ENCODE peak calls at places on chromosomes 3 and 15, in four cellular contexts. M is body of pancreas, U is neural crest cell, D is activated B cell treated with CpG ODN at 0.5 μM for 24 hours. K is an unnamed sample.

GRCh38 chr3:157081681-157082210 is 78.2 kb downstream of the CCNL1 start:
- DNase-seq in M (peak), U (peak), D (peak), K (peak)

GRCh38 chr3:190318666-190319065 is 3.6 kb downstream of the CLDN1 start:
- DNase-seq in M (no peak), U (no peak), D (no peak), K (no peak)

GRCh38 chr3:150640256-150640655 is 37.1 kb downstream of the SELENOT start:
- DNase-seq in M (no peak), U (no peak), D (no peak), K (no peak)

GRCh38 chr3:108438542-108438941 is 71.9 kb downstream of the MYH15 start:
- DNase-seq in M (no peak), U (no peak), D (no peak), K (no peak)

GRCh38 chr3:17753271-17753992 is 11.0 kb upstream of the TBC1D5 start:
- DNase-seq in M (no peak), U (no peak), D (no peak), K (no peak)

GRCh38 chr15:60379466-60380274 is 18.1 kb downstream of the ANXA2 start:
- DNase-seq in M (no peak), U (no peak), D (no peak), K (no peak)

GRCh38 chr15:97026781-97027180 is 696.3 kb downstream of the NR2F2 start:
- DNase-seq in M (no peak), U (no peak), D (no peak), K (no peak)

GRCh38 chr15:60208708-60209107 is 189.1 kb downstream of the ANXA2 start:
- DNase-seq in M (no peak), U (no peak), D (no peak), K (no peak)

GRCh38 chr3:127786358-127787070 is 35.8 kb downstream of the MGLL start:
- DNase-seq in M (peak), U (no peak), D (no peak), K (no peak)

GRCh38 chr3:139286825-139287224 is 57.0 kb upstream of the MRPS22 start:
- DNase-seq in M (no peak), U (no peak), D (no peak), K (no peak)

GRCh38 chr3:180802837-180803236 is 109.6 kb upstream of the FXR1 start:
- DNase-seq in M (no peak), U (no peak), D (no peak), K (no peak)

GRCh38 chr15:57591237-57591821 is 375 bp upstream of the MYZAP start:
- DNase-seq in M (peak), U (no peak), D (no peak), K (no peak)

GRCh38 chr3:49465269-49466034 is 4.6 kb upstream of the DAG1 start:
- DNase-seq in M (peak), U (peak), D (no peak), K (no peak)

GRCh38 chr3:26308454-26308853 is 314.1 kb upstream of the LRRC3B start:
- DNase-seq in M (no peak), U (no peak), D (no peak), K (no peak)

GRCh38 chr3:143885803-143886427 is 37.6 kb upstream of the SLC9A9 start:
- DNase-seq in M (peak), U (peak), D (no peak), K (no peak)

GRCh38 chr15:40815042-40815678 is 7.9 kb upstream of the DNAJC17 start:
- DNase-seq in M (peak), U (no peak), D (no peak), K (no peak)

GRCh38 chr3:177898185-177898584 is 638.1 kb upstream of the KCNMB2 start:
- DNase-seq in M (no peak), U (no peak), D (no peak), K (no peak)

GRCh38 chr3:191066669-191067068 is 132.4 kb upstream of the OSTN start:
- DNase-seq in M (no peak), U (no peak), D (no peak), K (no peak)

GRCh38 chr3:127456471-127457093 is 134.0 kb downstream of the TPRA1 start:
- DNase-seq in M (peak), U (no peak), D (no peak), K (no peak)

GRCh38 chr15:52709172-52709979 is 30.2 kb upstream of the ATOSA start:
- DNase-seq in M (peak), U (no peak), D (peak), K (no peak)

GRCh38 chr15:95557226-95558046 is 773.1 kb upstream of the NR2F2 start:
- DNase-seq in M (no peak), U (peak), D (no peak), K (no peak)

GRCh38 chr15:25469377-25469776 is 30.6 kb upstream of the UBE3A start:
- DNase-seq in M (no peak), U (no peak), D (no peak), K (no peak)

GRCh38 chr3:36591959-36592358 is 172.4 kb downstream of the DCLK3 start:
- DNase-seq in M (no peak), U (no peak), D (no peak), K (no peak)

GRCh38 chr3:96756516-96756915 is 57.9 kb upstream of the EPHA6 start:
- DNase-seq in M (no peak), U (no peak), D (no peak), K (no peak)

GRCh38 chr3:129224984-129225393 is 24.4 kb upstream of the COPG1 start:
- DNase-seq in M (peak), U (no peak), D (no peak), K (no peak)
- TF ChIP-seq CTCF in M (peak), U (no peak), D (no peak), K (no peak)

GRCh38 chr3:181872887-181873286 is 161.2 kb downstream of the SOX2 start:
- DNase-seq in M (peak), U (no peak), D (no peak), K (no peak)

GRCh38 chr3:181868576-181868975 is 156.9 kb downstream of the SOX2 start:
- DNase-seq in M (no peak), U (no peak), D (no peak), K (no peak)
- TF ChIP-seq CTCF in M (no peak), U (no peak), D (no peak), K (no peak)

GRCh38 chr15:41827290-41827879 is 507 bp upstream of the JMJD7 start:
- DNase-seq in M (peak), U (no peak), D (peak), K (no peak)
- TF ChIP-seq CTCF in M (no peak), U (no peak), D (no peak), K (no peak)

GRCh38 chr3:102464261-102464660 is 29.4 kb downstream of the ZPLD1 start:
- DNase-seq in M (no peak), U (no peak), D (no peak), K (no peak)

GRCh38 chr3:102471001-102471400 is 36.2 kb downstream of the ZPLD1 start:
- DNase-seq in M (no peak), U (no peak), D (no peak), K (no peak)

GRCh38 chr3:102471491-102471890 is 36.7 kb downstream of the ZPLD1 start:
- DNase-seq in M (no peak), U (no peak), D (no peak), K (no peak)

GRCh38 chr3:102460579-102460978 is 25.8 kb downstream of the ZPLD1 start:
- DNase-seq in M (no peak), U (no peak), D (no peak), K (no peak)

DNA sequence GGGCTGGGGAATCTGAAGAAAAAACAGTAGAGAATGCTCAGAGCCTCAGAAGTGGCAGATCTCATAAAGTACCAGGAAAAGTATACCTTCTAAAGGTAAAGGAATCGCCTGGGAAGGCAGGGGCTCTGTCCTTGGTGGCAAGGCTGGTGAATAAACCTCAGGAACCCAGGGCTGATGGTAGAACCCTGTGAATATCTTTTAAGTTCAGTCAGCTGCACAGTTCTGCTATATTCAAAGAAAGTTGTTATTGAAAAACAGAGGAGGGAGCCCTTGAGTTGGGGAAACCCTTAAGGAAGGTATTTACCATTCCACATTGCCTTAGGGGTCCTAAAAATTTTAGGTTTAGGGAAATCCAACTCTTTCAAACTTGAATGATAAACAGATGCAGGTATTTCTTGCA is 31.2 kb downstream of the ZPLD1 start:
- DNase-seq in M (no peak), U (no peak), D (no peak), K (no peak)
- TF ChIP-seq CTCF in M (no peak), U (no peak), D (no peak), K (no peak)

GRCh38 chr3:142866841-142867631 is 21.8 kb downstream of the PCOLCE2 start:
- DNase-seq in M (peak), U (no peak), D (no peak), K (no peak)
- TF ChIP-seq CTCF in M (no peak), U (no peak), D (no peak), K (no peak)

K was measured in omental fat pad.